ENCODE peak calls at places on chromosome 11, in nine cellular contexts. D is ELF-1; M is islet precursor cell; E is Daoy; K is AG09319; L is posterior cingulate gyrus; G is fibroblast of the aortic adventitia; S is stimulated activated CD8-positive, alpha-beta memory T cell treated with anti-CD3 and anti-CD28 coated beads, Interleukin-2, amount 100 ng/mL, for 48 hours; B is COR-L47. R is an unnamed sample.

GRCh38 chr11:56659755-56660154 is 3.7 kb upstream of the OR5AR1 start:
- DNase-seq in D (peak), M (no peak), E (no peak), K (no peak), L (no peak), G (no peak), S (no peak), B (no peak), R (no peak)

GRCh38 chr11:15547685-15548084 is 433.0 kb downstream of the INSC start:
- DNase-seq in D (no peak), M (no peak), E (no peak), K (no peak), L (no peak), G (no peak), S (no peak), B (no peak), R (no peak)

GRCh38 chr11:95432714-95433503 is 201.9 kb upstream of the SESN3 start:
- DNase-seq in D (no peak), M (no peak), E (no peak), K (no peak), L (no peak), G (no peak), S (no peak), B (no peak), R (no peak)

GRCh38 chr11:120065876-120066275 is 72.0 kb downstream of the TRIM29 start:
- DNase-seq in D (no peak), M (peak), E (no peak), K (no peak), L (no peak), G (no peak), S (no peak), B (no peak), R (no peak)

GRCh38 chr11:10108901-10109665 is 184.9 kb downstream of the SBF2 start:
- DNase-seq in D (no peak), M (no peak), E (no peak), K (peak), L (no peak), G (peak), S (no peak), B (no peak), R (no peak)

GRCh38 chr11:1157645-1158591 is at the start of gene MUC5AC:
- DNase-seq in D (no peak), M (peak), E (no peak), K (no peak), L (peak), G (no peak), S (no peak), B (no peak), R (no peak)

GRCh38 chr11:17263803-17264202 is 12.7 kb upstream of the NUCB2 start:
- DNase-seq in D (no peak), M (no peak), E (peak), K (no peak), L (no peak), G (peak), S (no peak), B (no peak), R (no peak)

GRCh38 chr11:8311366-8311765 is 47.7 kb upstream of the LMO1 start:
- DNase-seq in D (no peak), M (no peak), E (no peak), K (no peak), L (no peak), G (no peak), S (no peak), B (no peak), R (no peak)

GRCh38 chr11:100574894-100575769 is 112.0 kb upstream of the ARHGAP42 start:
- DNase-seq in D (no peak), M (no peak), E (peak), K (no peak), L (no peak), G (peak), S (no peak), B (peak), R (no peak)

GRCh38 chr11:2561283-2562180 is 116.7 kb downstream of the KCNQ1 start:
- DNase-seq in D (no peak), M (peak), E (no peak), K (no peak), L (no peak), G (no peak), S (no peak), B (no peak), R (no peak)

GRCh38 chr11:128595221-128595620 is 7.9 kb upstream of the ETS1 start:
- DNase-seq in D (no peak), M (no peak), E (peak), K (no peak), L (no peak), G (peak), S (no peak), B (no peak), R (no peak)

GRCh38 chr11:26229270-26229669 is 102.7 kb upstream of the ANO3 start:
- DNase-seq in D (no peak), M (no peak), E (peak), K (no peak), L (no peak), G (peak), S (no peak), B (no peak), R (no peak)

GRCh38 chr11:114775849-114776621 is 97.7 kb downstream of the NXPE2 start:
- DNase-seq in D (peak), M (peak), E (peak), K (no peak), L (no peak), G (no peak), S (no peak), B (no peak), R (no peak)

GRCh38 chr11:120633630-120634374 is 122.3 kb downstream of the GRIK4 start:
- DNase-seq in D (no peak), M (no peak), E (no peak), K (no peak), L (no peak), G (no peak), S (no peak), B (no peak), R (no peak)

GRCh38 chr11:66297610-66298009 is 5.9 kb downstream of the TMEM151A start:
- DNase-seq in D (no peak), M (no peak), E (no peak), K (no peak), L (no peak), G (no peak), S (no peak), B (no peak), R (no peak)

GRCh38 chr11:74633406-74634393 is 41.3 kb downstream of the POLD3 start:
- DNase-seq in D (no peak), M (no peak), E (no peak), K (no peak), L (no peak), G (no peak), S (no peak), B (no peak), R (no peak)

GRCh38 chr11:107042748-107043147 is 24.5 kb upstream of the GUCY1A2 start:
- DNase-seq in D (no peak), M (peak), E (peak), K (no peak), L (no peak), G (no peak), S (no peak), B (no peak), R (no peak)

GRCh38 chr11:131849485-131849884 is 479.1 kb downstream of the NTM start:
- DNase-seq in D (no peak), M (no peak), E (no peak), K (no peak), L (no peak), G (no peak), S (no peak), B (no peak), R (no peak)

GRCh38 chr11:44837650-44838049 is 110.9 kb downstream of the TSPAN18 start:
- DNase-seq in D (no peak), M (no peak), E (no peak), K (no peak), L (no peak), G (no peak), S (no peak), B (no peak), R (no peak)

GRCh38 chr11:120805960-120806555 is 217.8 kb upstream of the TBCEL start:
- DNase-seq in D (no peak), M (no peak), E (no peak), K (no peak), L (no peak), G (no peak), S (no peak), B (no peak), R (no peak)

GRCh38 chr11:118530180-118530682 is 761 bp upstream of the TMEM25 start:
- DNase-seq in D (no peak), M (no peak), E (no peak), K (no peak), L (no peak), G (peak), S (no peak), B (peak), R (peak)

GRCh38 chr11:65944767-65945166 is 513 bp upstream of the TSGA10IP start:
- DNase-seq in D (no peak), M (no peak), E (no peak), K (no peak), L (no peak), G (no peak), S (no peak), B (no peak), R (no peak)

GRCh38 chr11:111548542-111548941 is 8.0 kb downstream of the LAYN start:
- DNase-seq in D (no peak), M (no peak), E (no peak), K (no peak), L (no peak), G (no peak), S (no peak), B (no peak), R (no peak)

GRCh38 chr11:69361466-69361865 is 67.5 kb downstream of the MYEOV start:
- DNase-seq in D (no peak), M (peak), E (no peak), K (no peak), L (no peak), G (no peak), S (no peak), B (no peak), R (no peak)

GRCh38 chr11:59221438-59221837 is 8.7 kb upstream of the MPEG1 start:
- DNase-seq in D (no peak), M (no peak), E (no peak), K (peak), L (no peak), G (peak), S (no peak), B (no peak), R (no peak)

GRCh38 chr11:104763930-104764717 is 134.1 kb downstream of the CASP12 start:
- DNase-seq in D (no peak), M (no peak), E (no peak), K (no peak), L (no peak), G (no peak), S (no peak), B (no peak), R (no peak)

GRCh38 chr11:120139316-120140069 is 1.6 kb upstream of the TRIM29 start:
- DNase-seq in D (no peak), M (peak), E (no peak), K (no peak), L (peak), G (no peak), S (no peak), B (no peak), R (no peak)

GRCh38 chr11:67379061-67380058 is 6.0 kb upstream of the CLCF1 start:
- DNase-seq in D (peak), M (no peak), E (peak), K (no peak), L (no peak), G (peak), S (no peak), B (no peak), R (no peak)

GRCh38 chr11:47864910-47865309 is 16.8 kb upstream of the NUP160 start:
- DNase-seq in D (no peak), M (no peak), E (no peak), K (no peak), L (no peak), G (no peak), S (no peak), B (no peak), R (no peak)

GRCh38 chr11:45583981-45584380 is 81.4 kb downstream of the CHST1 start:
- DNase-seq in D (no peak), M (no peak), E (no peak), K (no peak), L (no peak), G (no peak), S (no peak), B (no peak), R (no peak)

GRCh38 chr11:119473901-119474681 is 51.1 kb upstream of the THY1 start:
- DNase-seq in D (no peak), M (peak), E (no peak), K (no peak), L (no peak), G (no peak), S (no peak), B (no peak), R (no peak)

GRCh38 chr11:64762916-64763803 is 3.4 kb upstream of the PYGM start:
- DNase-seq in D (peak), M (peak), E (peak), K (no peak), L (peak), G (peak), S (no peak), B (no peak), R (no peak)

GRCh38 chr11:6572215-6572614 is 31.2 kb downstream of the RRP8 start:
- DNase-seq in D (no peak), M (no peak), E (no peak), K (peak), L (no peak), G (peak), S (no peak), B (no peak), R (no peak)

GRCh38 chr11:62144641-62145255 is 20.9 kb downstream of the INCENP start:
- DNase-seq in D (no peak), M (peak), E (no peak), K (no peak), L (peak), G (no peak), S (no peak), B (no peak), R (no peak)

GRCh38 chr11:43434893-43435292 is 76.2 kb downstream of the TTC17 start:
- DNase-seq in D (no peak), M (no peak), E (no peak), K (no peak), L (no peak), G (no peak), S (no peak), B (no peak), R (no peak)

GRCh38 chr11:75585271-75585670 is 23.2 kb downstream of the SERPINH1 start:
- DNase-seq in D (no peak), M (no peak), E (no peak), K (no peak), L (no peak), G (no peak), S (no peak), B (no peak), R (no peak)

GRCh38 chr11:72116019-72116755 is 3.7 kb upstream of the ANAPC15 start:
- DNase-seq in D (no peak), M (no peak), E (no peak), K (no peak), L (no peak), G (no peak), S (no peak), B (no peak), R (no peak)

GRCh38 chr11:126355324-126355925 is at the start of gene ST3GAL4:
- DNase-seq in D (peak), M (peak), E (peak), K (no peak), L (peak), G (peak), S (peak), B (peak), R (peak)

GRCh38 chr11:65590240-65590738 is 5.3 kb downstream of the KCNK7 start:
- DNase-seq in D (no peak), M (no peak), E (peak), K (no peak), L (no peak), G (no peak), S (no peak), B (peak), R (no peak)

GRCh38 chr11:83241291-83241946 is 44.7 kb downstream of the CCDC90B start:
- DNase-seq in D (peak), M (peak), E (peak), K (peak), L (no peak), G (peak), S (no peak), B (peak), R (no peak)

R was measured in stimulated activated CD4-positive, alpha-beta T cell treated with anti-CD3 and anti-CD28 coated beads, Interleukin-12 subunit alpha, Interleukin-12 subunit beta, amount 100 ng/mL, for 48 hours.